ENCODE peak calls at places on chromosome 2, in ten cellular contexts. D is left ventricle myocardium inferior; B is endothelial cell; F is GM23248; L is GM12892; Q is omental fat pad; T is GM23338; O is activated CD8-positive, alpha-beta memory T cell treated with anti-CD3 and anti-CD28 coated beads, Interleukin-2, amount 50 U/mL, for 48 hours; S is chondrocyte; A is LoVo. V is an unnamed sample.

GRCh38 chr2:146853741-146854444 is 990.9 kb upstream of the ACVR2A start:
- DNase-seq in D (no peak), B (no peak), F (peak), L (no peak), Q (no peak), T (peak), O (no peak), S (no peak), A (no peak), V (no peak)

GRCh38 chr2:133400411-133400810 is 167.9 kb downstream of the NCKAP5 start:
- DNase-seq in D (no peak), B (no peak), F (no peak), L (no peak), Q (no peak), T (no peak), O (no peak), S (no peak), A (no peak), V (no peak)

GRCh38 chr2:191265311-191266170 is 20.3 kb downstream of the MYO1B start:
- DNase-seq in D (peak), B (no peak), F (peak), L (no peak), Q (no peak), T (no peak), O (no peak), S (no peak), A (no peak), V (no peak)

GRCh38 chr2:88074854-88075292 is 7.2 kb downstream of the SMYD1 start:
- DNase-seq in D (no peak), B (no peak), F (peak), L (no peak), Q (no peak), T (no peak), O (no peak), S (no peak), A (no peak), V (no peak)

GRCh38 chr2:238860966-238861730 is 13.3 kb downstream of the TWIST2 start:
- DNase-seq in D (no peak), B (no peak), F (peak), L (no peak), Q (no peak), T (no peak), O (no peak), S (peak), A (no peak), V (no peak)

GRCh38 chr2:109727929-109728447 is 66.1 kb upstream of the RGPD5 start:
- DNase-seq in D (no peak), B (no peak), F (no peak), L (no peak), Q (no peak), T (no peak), O (peak), S (no peak), A (no peak), V (no peak)

GRCh38 chr2:220489116-220489515 is 861.7 kb downstream of the SLC4A3 start:
- DNase-seq in D (no peak), B (no peak), F (no peak), L (no peak), Q (no peak), T (no peak), O (no peak), S (no peak), A (no peak), V (no peak)

GRCh38 chr2:18545384-18545783 is 15.1 kb downstream of the RDH14 start:
- DNase-seq in D (no peak), B (no peak), F (peak), L (no peak), Q (no peak), T (no peak), O (no peak), S (no peak), A (no peak), V (no peak)

GRCh38 chr2:166464187-166464586 is 29.9 kb downstream of the SCN7A start:
- DNase-seq in D (no peak), B (no peak), F (peak), L (no peak), Q (no peak), T (no peak), O (no peak), S (no peak), A (no peak), V (no peak)

V was measured in neural progenitor cell.